ENCODE peak calls at places on chromosomes 3 and 15, in eight cellular contexts. P is tibial nerve, K is stomach, F is GM12878, D is H1, B is suprapubic skin, E is esophagus muscularis mucosa, U is transverse colon. L is an unnamed sample.

GRCh38 chr15:55246567-55246966 is 43.0 kb downstream of the RAB27A start:
- DNase-seq in P (no peak), K (peak), F (no peak), D (no peak), B (no peak), E (no peak), U (no peak), L (no peak)

GRCh38 chr3:102053375-102053989 is 204.2 kb downstream of the NFKBIZ start:
- DNase-seq in P (no peak), K (no peak), F (no peak), D (no peak), B (no peak), E (no peak), U (no peak), L (no peak)

GRCh38 chr3:107068980-107069379 is 308.3 kb upstream of the CCDC54 start:
- DNase-seq in P (no peak), K (no peak), F (no peak), D (no peak), B (no peak), E (no peak), U (no peak), L (no peak)

GRCh38 chr3:62119139-62119538 is 254.2 kb downstream of the FEZF2 start:
- DNase-seq in P (no peak), K (no peak), F (no peak), D (no peak), B (peak), E (no peak), U (no peak), L (no peak)

GRCh38 chr3:43105597-43106292 is at the start of gene POMGNT2:
- DNase-seq in P (peak), K (peak), F (peak), D (peak), B (peak), E (peak), U (peak), L (peak)

GRCh38 chr3:139988472-139988871 is 53.5 kb downstream of the CLSTN2 start:
- DNase-seq in P (no peak), K (no peak), F (no peak), D (no peak), B (no peak), E (peak), U (no peak), L (no peak)

GRCh38 chr3:64073362-64073761 is 50.1 kb upstream of the PSMD6 start:
- DNase-seq in P (no peak), K (no peak), F (no peak), D (no peak), B (no peak), E (no peak), U (no peak), L (no peak)

GRCh38 chr3:1082024-1082633 is 10.7 kb upstream of the CNTN6 start:
- DNase-seq in P (no peak), K (peak), F (no peak), D (no peak), B (no peak), E (no peak), U (peak), L (no peak)

GRCh38 chr15:25527118-25527517 is 88.3 kb upstream of the UBE3A start:
- DNase-seq in P (no peak), K (no peak), F (no peak), D (no peak), B (no peak), E (no peak), U (no peak), L (no peak)

GRCh38 chr3:146605106-146605505 is at the start of gene PLSCR5:
- DNase-seq in P (no peak), K (no peak), F (no peak), D (no peak), B (no peak), E (no peak), U (no peak), L (no peak)

GRCh38 chr3:60096403-60096802 is 1046.6 kb upstream of the CFAP20DC start:
- DNase-seq in P (no peak), K (no peak), F (no peak), D (no peak), B (no peak), E (no peak), U (no peak), L (no peak)

GRCh38 chr3:155640098-155640497 is 104.8 kb downstream of the PLCH1 start:
- DNase-seq in P (no peak), K (no peak), F (no peak), D (no peak), B (no peak), E (no peak), U (no peak), L (no peak)

GRCh38 chr3:25576146-25576545 is 88.6 kb downstream of the TOP2B start:
- DNase-seq in P (no peak), K (no peak), F (no peak), D (no peak), B (no peak), E (no peak), U (no peak), L (no peak)

GRCh38 chr3:88460369-88460768 is 310.6 kb downstream of the C3orf38 start:
- DNase-seq in P (no peak), K (no peak), F (no peak), D (no peak), B (no peak), E (no peak), U (no peak), L (no peak)

GRCh38 chr15:85414495-85414894 is 34.1 kb downstream of the AKAP13 start:
- DNase-seq in P (no peak), K (no peak), F (no peak), D (no peak), B (no peak), E (no peak), U (no peak), L (no peak)

GRCh38 chr15:61989698-61990097 is 70.5 kb downstream of the VPS13C start:
- DNase-seq in P (no peak), K (no peak), F (no peak), D (no peak), B (no peak), E (no peak), U (no peak), L (no peak)

GRCh38 chr15:35925634-35926380 is 379.8 kb upstream of the DPH6 start:
- DNase-seq in P (no peak), K (no peak), F (no peak), D (no peak), B (no peak), E (no peak), U (no peak), L (no peak)

GRCh38 chr15:62275818-62276217 is 110.7 kb upstream of the C2CD4B start:
- DNase-seq in P (no peak), K (no peak), F (no peak), D (no peak), B (no peak), E (peak), U (no peak), L (no peak)

GRCh38 chr3:187568171-187568570 is 102.0 kb downstream of the SST start:
- DNase-seq in P (no peak), K (no peak), F (no peak), D (no peak), B (no peak), E (no peak), U (no peak), L (no peak)

DNA sequence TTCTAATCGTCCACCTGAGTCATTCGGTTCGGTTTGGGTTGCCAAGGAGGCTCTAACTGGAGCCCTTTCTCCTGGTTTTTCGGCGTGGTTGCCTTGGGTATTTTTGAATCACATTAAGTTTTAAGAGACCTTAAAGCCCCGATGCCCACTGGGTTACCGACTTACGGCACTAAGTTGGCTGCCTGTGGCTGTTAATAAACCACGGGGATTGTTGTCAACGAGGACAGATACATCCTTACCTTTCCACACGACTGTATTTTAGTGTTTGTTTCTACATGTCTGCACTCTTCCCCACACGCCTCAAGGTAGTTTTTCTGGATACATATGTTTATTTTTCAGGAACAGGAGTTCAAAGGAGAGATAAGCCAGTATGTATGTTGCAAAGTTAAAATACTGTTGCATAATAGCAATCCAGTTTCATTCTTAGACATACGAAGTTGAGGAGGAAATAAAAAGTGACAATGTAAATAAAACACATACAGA is 1.2 kb upstream of the ANP32A start:
- DNase-seq in P (no peak), K (no peak), F (no peak), D (no peak), B (no peak), E (no peak), U (no peak), L (no peak)
- TF ChIP-seq EP300 in P (no peak), K (no peak), F (no peak), D (no peak), B (no peak), E (no peak), U (no peak), L (no peak)

GRCh38 chr3:126262227-126262626 is 81.8 kb upstream of the ALDH1L1 start:
- DNase-seq in P (no peak), K (no peak), F (no peak), D (no peak), B (no peak), E (peak), U (no peak), L (no peak)

GRCh38 chr3:126263539-126263938 is 83.2 kb upstream of the ALDH1L1 start:
- DNase-seq in P (no peak), K (no peak), F (no peak), D (no peak), B (no peak), E (no peak), U (no peak), L (no peak)

GRCh38 chr3:126259411-126260391 is 79.3 kb upstream of the ALDH1L1 start:
- DNase-seq in P (no peak), K (peak), F (no peak), D (no peak), B (no peak), E (peak), U (peak), L (peak)

GRCh38 chr3:126258670-126259069 is 78.3 kb upstream of the ALDH1L1 start:
- DNase-seq in P (no peak), K (no peak), F (no peak), D (no peak), B (no peak), E (peak), U (no peak), L (no peak)

GRCh38 chr3:126261037-126261436 is 80.7 kb upstream of the ALDH1L1 start:
- DNase-seq in P (peak), K (peak), F (no peak), D (no peak), B (peak), E (peak), U (peak), L (peak)
- TF ChIP-seq EP300 in P (no peak), K (peak), F (no peak), D (no peak), B (no peak), E (no peak), U (no peak), L (peak)

GRCh38 chr3:104952160-104952559 is 414.5 kb upstream of the ALCAM start:
- DNase-seq in P (no peak), K (no peak), F (no peak), D (no peak), B (no peak), E (no peak), U (no peak), L (no peak)
- TF ChIP-seq EP300 in P (no peak), K (no peak), F (no peak), D (no peak), B (no peak), E (no peak), U (no peak), L (no peak)

DNA sequence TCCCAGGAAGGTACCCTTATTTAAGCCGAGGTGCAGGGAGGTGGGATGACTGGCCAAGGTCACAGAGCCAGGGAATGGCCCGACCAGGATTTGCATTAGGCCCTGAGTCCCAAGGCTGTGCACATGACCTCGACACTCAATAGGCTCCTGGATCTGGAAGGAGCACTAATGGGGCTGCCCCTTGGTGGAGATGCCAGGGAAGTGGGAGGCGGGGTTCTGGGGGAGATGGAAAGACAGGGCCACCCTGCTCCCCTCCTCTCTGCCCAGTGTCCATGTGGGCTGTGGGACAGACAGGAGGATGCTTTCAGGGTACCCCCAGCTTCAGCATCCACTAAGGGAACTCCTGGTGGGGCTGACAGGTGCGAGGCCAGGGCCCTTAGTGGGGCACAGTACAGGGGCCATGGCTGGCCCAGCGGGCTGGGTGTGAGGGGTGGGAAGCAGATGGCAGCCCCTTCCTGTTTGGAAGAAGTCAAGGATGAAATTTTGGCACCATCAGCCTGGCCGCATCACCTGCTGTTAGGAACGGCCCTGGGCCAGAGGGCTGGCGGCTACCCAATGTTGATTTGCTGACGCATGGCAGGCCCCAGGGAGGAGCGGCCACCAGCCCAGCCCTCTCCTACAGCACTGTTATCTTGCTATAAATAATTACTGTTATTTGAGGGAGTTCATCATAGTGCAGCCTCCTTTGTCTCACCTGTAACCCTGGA is 37.3 kb downstream of the ATP2B2 start:
- DNase-seq in P (no peak), K (peak), F (no peak), D (no peak), B (no peak), E (no peak), U (no peak), L (no peak)
- TF ChIP-seq EP300 in P (no peak), K (no peak), F (no peak), D (no peak), B (no peak), E (no peak), U (no peak), L (no peak)

DNA sequence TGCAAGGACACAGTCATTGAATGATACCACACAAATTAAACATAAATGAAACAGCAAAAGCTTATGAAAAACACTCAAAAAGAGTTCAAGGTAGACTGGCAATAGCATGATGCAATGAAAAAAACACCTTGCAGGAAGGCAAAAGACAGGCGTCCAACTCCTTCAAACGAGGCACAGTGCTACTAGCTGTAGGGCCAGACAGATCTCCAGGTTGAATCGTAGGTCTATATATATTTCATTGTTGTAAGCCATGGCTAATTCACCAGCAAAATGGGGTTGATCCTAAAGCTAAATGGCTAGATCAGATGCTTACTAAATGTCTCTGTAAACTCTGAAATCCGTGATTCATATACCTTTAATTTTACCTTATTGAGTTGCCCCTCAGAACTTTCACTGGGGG is 94.2 kb downstream of the THRB start:
- DNase-seq in P (no peak), K (no peak), F (no peak), D (no peak), B (no peak), E (no peak), U (no peak), L (no peak)
- TF ChIP-seq EP300 in P (no peak), K (no peak), F (no peak), D (no peak), B (no peak), E (no peak), U (no peak), L (no peak)

DNA sequence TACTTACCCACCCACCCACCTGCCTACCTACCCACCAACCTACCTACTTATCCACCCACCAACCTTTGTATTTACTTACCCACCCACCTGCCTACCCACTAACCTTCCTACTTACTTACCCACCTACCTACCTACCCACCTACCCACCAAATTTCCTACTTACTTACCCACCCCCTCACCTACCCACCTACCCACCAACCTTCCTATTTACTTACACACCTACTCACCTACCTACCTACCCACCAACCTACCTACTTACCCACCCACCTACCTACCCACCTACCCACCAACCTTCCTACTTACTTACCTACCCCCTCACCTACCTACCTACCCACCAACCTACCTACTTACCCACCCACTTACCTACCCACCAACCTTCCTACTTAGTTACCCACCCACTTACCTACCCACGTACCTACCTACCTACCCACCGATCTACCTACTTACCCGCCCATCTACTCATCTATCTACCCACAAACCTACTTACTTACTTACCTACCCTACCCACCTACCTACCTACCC is 179.6 kb downstream of the USP13 start:
- DNase-seq in P (no peak), K (no peak), F (no peak), D (no peak), B (no peak), E (no peak), U (no peak), L (no peak)
- TF ChIP-seq EP300 in P (no peak), K (no peak), F (no peak), D (no peak), B (no peak), E (no peak), U (no peak), L (no peak)

GRCh38 chr15:94230886-94231727 is at the start of gene MCTP2:
- DNase-seq in P (peak), K (peak), F (peak), D (peak), B (peak), E (no peak), U (peak), L (peak)
- TF ChIP-seq EP300 in P (no peak), K (no peak), F (no peak), D (no peak), B (no peak), E (no peak), U (no peak), L (no peak)